ENCODE peak calls at places on chromosome 2, in four cellular contexts. One of them, this sample, is unnamed.
A peak's percentile ranks its signal among the peaks of the same experiment; 100 is the strongest.

GRCh38 chr2:234254783-234255521 is 204.4 kb downstream of the SPP2 start:
- DNase-seq in AG04450: no peak
- DNase-seq in colonic mucosa: no peak
- DNase-seq in right atrium auricular region: no peak
- DNase-seq in this sample: no peak

GRCh38 chr2:46872876-46873631 is 42.6 kb downstream of the MCFD2 start:
- DNase-seq in AG04450: no peak
- DNase-seq in colonic mucosa: no peak
- DNase-seq in right atrium auricular region: no peak
- DNase-seq in this sample: no peak

GRCh38 chr2:105828543-105828942 is 83.8 kb downstream of the NCK2 start:
- DNase-seq in AG04450: no peak
- DNase-seq in colonic mucosa: no peak
- DNase-seq in right atrium auricular region: no peak
- DNase-seq in this sample: no peak

GRCh38 chr2:23497063-23497462 is 112.1 kb downstream of the KLHL29 start:
- DNase-seq in AG04450: no peak
- DNase-seq in colonic mucosa: no peak
- DNase-seq in right atrium auricular region: no peak
- DNase-seq in this sample: peak; percentile 70

GRCh38 chr2:179440642-179441251 is 176.1 kb upstream of the SESTD1 start:
- DNase-seq in AG04450: no peak
- DNase-seq in colonic mucosa: no peak
- DNase-seq in right atrium auricular region: no peak
- DNase-seq in this sample: no peak

GRCh38 chr2:118865106-118865505 is 17.7 kb upstream of the EN1 start:
- DNase-seq in AG04450: no peak
- DNase-seq in colonic mucosa: no peak
- DNase-seq in right atrium auricular region: no peak
- DNase-seq in this sample: no peak

GRCh38 chr2:1477196-1478040 is 64.2 kb downstream of the TPO start:
- DNase-seq in AG04450: no peak
- DNase-seq in colonic mucosa: no peak
- DNase-seq in right atrium auricular region: peak; percentile 40
- DNase-seq in this sample: no peak

GRCh38 chr2:119049968-119050657 is 108.1 kb downstream of the MARCO start:
- DNase-seq in AG04450: no peak
- DNase-seq in colonic mucosa: no peak
- DNase-seq in right atrium auricular region: no peak
- DNase-seq in this sample: no peak

GRCh38 chr2:191857406-191857805 is 10.5 kb upstream of the CAVIN2 start:
- DNase-seq in AG04450: peak; percentile 59
- DNase-seq in colonic mucosa: no peak
- DNase-seq in right atrium auricular region: no peak
- DNase-seq in this sample: no peak

GRCh38 chr2:228853151-228853550 is 417.9 kb downstream of the PID1 start:
- DNase-seq in AG04450: no peak
- DNase-seq in colonic mucosa: no peak
- DNase-seq in right atrium auricular region: no peak
- DNase-seq in this sample: no peak

GRCh38 chr2:239285071-239285931 is 115.5 kb downstream of the HDAC4 start:
- DNase-seq in AG04450: no peak
- DNase-seq in colonic mucosa: no peak
- DNase-seq in right atrium auricular region: no peak
- DNase-seq in this sample: peak; percentile 74

GRCh38 chr2:158600155-158600802 is 143.5 kb downstream of the PKP4 start:
- DNase-seq in AG04450: peak; percentile 76
- DNase-seq in colonic mucosa: peak; percentile 64
- DNase-seq in right atrium auricular region: peak; percentile 76
- DNase-seq in this sample: peak; percentile 79

GRCh38 chr2:97711394-97711711 is 2.0 kb upstream of the ZAP70 start:
- DNase-seq in AG04450: no peak
- DNase-seq in colonic mucosa: no peak
- DNase-seq in right atrium auricular region: no peak
- DNase-seq in this sample: no peak

GRCh38 chr2:15677141-15677911 is 85.7 kb downstream of the DDX1 start:
- DNase-seq in AG04450: no peak
- DNase-seq in colonic mucosa: no peak
- DNase-seq in right atrium auricular region: no peak
- DNase-seq in this sample: no peak

GRCh38 chr2:126885701-126886121 is 13.0 kb upstream of the TEX51 start:
- DNase-seq in AG04450: peak; percentile 3
- DNase-seq in colonic mucosa: no peak
- DNase-seq in right atrium auricular region: no peak
- DNase-seq in this sample: peak; percentile 57

GRCh38 chr2:229582151-229582550 is 132.2 kb downstream of the DNER start:
- DNase-seq in AG04450: no peak
- DNase-seq in colonic mucosa: no peak
- DNase-seq in right atrium auricular region: no peak
- DNase-seq in this sample: no peak

GRCh38 chr2:210363261-210363660 is 48.3 kb upstream of the MYL1 start:
- DNase-seq in AG04450: no peak
- DNase-seq in colonic mucosa: no peak
- DNase-seq in right atrium auricular region: no peak
- DNase-seq in this sample: no peak

GRCh38 chr2:33904801-33905200 is 305.7 kb upstream of the FAM98A start:
- DNase-seq in AG04450: no peak
- DNase-seq in colonic mucosa: no peak
- DNase-seq in right atrium auricular region: no peak
- DNase-seq in this sample: no peak

GRCh38 chr2:175251425-175252041 is 70.0 kb upstream of the ATP5MC3 start:
- DNase-seq in AG04450: no peak
- DNase-seq in colonic mucosa: peak; percentile 19
- DNase-seq in right atrium auricular region: no peak
- DNase-seq in this sample: no peak

GRCh38 chr2:26018184-26018716 is 15.6 kb upstream of the RAB10 start:
- DNase-seq in AG04450: peak; percentile 59
- DNase-seq in colonic mucosa: peak; percentile 90
- DNase-seq in right atrium auricular region: peak; percentile 79
- DNase-seq in this sample: peak; percentile 92

GRCh38 chr2:137007905-137008399 is 242.6 kb downstream of the THSD7B start:
- DNase-seq in AG04450: no peak
- DNase-seq in colonic mucosa: no peak
- DNase-seq in right atrium auricular region: no peak
- DNase-seq in this sample: no peak

GRCh38 chr2:112767693-112768380 is 3.4 kb upstream of the CKAP2L start:
- DNase-seq in AG04450: no peak
- DNase-seq in colonic mucosa: no peak
- DNase-seq in right atrium auricular region: no peak
- DNase-seq in this sample: no peak

GRCh38 chr2:58291726-58292430 is 50.8 kb upstream of the FANCL start:
- DNase-seq in AG04450: no peak
- DNase-seq in colonic mucosa: no peak
- DNase-seq in right atrium auricular region: no peak
- DNase-seq in this sample: no peak

GRCh38 chr2:241443486-241444223 is 64.7 kb downstream of the STK25 start:
- DNase-seq in AG04450: no peak
- DNase-seq in colonic mucosa: peak; percentile 54
- DNase-seq in right atrium auricular region: no peak
- DNase-seq in this sample: no peak

GRCh38 chr2:65488527-65488926 is 56.1 kb upstream of the SPRED2 start:
- DNase-seq in AG04450: no peak
- DNase-seq in colonic mucosa: no peak
- DNase-seq in right atrium auricular region: no peak
- DNase-seq in this sample: no peak

GRCh38 chr2:145170787-145171186 is 650.9 kb upstream of the ZEB2 start:
- DNase-seq in AG04450: no peak
- DNase-seq in colonic mucosa: no peak
- DNase-seq in right atrium auricular region: no peak
- DNase-seq in this sample: no peak

GRCh38 chr2:149388120-149388816 is 57.9 kb downstream of the LYPD6 start:
- DNase-seq in AG04450: no peak
- DNase-seq in colonic mucosa: no peak
- DNase-seq in right atrium auricular region: no peak
- DNase-seq in this sample: no peak

DNA sequence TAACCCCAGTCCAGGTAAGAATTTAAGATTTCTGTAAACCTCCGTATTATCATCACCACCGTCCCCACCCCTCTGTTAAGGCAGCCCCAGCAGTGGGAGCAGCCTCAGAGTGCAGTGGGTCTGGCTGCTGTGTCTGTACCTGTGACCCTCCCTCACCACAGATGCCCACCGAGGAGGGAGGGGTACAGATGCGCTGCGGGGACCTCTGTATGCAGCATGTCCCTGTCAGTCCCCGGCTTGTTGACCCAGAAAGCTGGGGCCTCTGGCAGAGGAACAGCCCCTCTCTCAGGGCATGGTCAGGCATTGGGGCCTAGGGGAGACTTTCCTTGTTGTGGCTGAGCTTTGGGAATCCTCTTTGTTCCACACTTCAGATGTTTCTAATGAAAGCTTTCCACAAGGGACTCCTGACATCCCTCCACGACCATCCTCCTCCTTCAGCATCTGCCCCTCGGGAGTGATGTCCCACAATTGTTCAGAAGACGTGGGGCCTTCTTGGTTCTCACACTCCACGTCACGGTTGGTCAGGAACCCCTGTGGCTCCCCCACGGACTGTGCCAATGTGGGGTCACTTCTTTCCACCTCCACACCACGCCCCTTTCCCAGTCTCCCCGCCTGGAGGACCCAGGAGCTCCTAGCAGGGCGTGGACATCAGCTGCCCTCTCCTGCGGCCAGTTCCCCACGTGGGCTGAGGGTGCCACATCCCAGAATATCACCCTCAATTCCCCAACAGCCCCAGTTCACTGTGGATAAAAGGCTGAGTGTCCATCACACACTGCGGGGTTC is 384.2 kb upstream of the MYT1L start:
- DNase-seq in AG04450: no peak
- DNase-seq in colonic mucosa: no peak
- DNase-seq in right atrium auricular region: no peak
- DNase-seq in this sample: peak; percentile 62
- H3K4me3 ChIP-seq in AG04450: no peak overlapping the region
- H3K4me3 ChIP-seq in colonic mucosa: no peak overlapping the region
- H3K4me3 ChIP-seq in right atrium auricular region: no peak overlapping the region
- H3K4me3 ChIP-seq in this sample: no peak overlapping the region

DNA sequence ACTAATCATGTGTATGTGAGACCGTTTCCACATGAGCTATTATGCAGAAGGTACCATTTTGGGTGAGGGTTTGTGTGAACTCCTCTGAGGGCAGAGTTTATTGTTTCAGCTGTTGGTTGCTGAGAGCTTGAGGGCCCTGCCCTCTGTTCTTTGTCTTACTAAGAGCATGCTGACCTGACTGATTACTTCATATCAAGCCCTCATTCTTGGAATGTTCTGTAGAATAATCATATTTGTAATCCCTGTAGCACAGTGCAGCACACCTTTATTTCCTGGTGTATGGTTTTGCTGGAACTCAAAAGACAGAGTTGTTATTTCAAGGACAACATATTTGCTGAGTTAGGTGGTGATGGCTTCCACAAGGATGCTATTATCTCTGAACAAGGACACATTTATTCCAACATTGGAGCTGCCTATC is 118.5 kb downstream of the GALNT3 start:
- DNase-seq in AG04450: no peak
- DNase-seq in colonic mucosa: no peak
- DNase-seq in right atrium auricular region: no peak
- DNase-seq in this sample: no peak
- H3K27ac ChIP-seq in AG04450: no peak overlapping the region
- H3K27ac ChIP-seq in colonic mucosa: no peak overlapping the region
- H3K27ac ChIP-seq in right atrium auricular region: no peak overlapping the region
- H3K27ac ChIP-seq in this sample: no peak overlapping the region

DNA sequence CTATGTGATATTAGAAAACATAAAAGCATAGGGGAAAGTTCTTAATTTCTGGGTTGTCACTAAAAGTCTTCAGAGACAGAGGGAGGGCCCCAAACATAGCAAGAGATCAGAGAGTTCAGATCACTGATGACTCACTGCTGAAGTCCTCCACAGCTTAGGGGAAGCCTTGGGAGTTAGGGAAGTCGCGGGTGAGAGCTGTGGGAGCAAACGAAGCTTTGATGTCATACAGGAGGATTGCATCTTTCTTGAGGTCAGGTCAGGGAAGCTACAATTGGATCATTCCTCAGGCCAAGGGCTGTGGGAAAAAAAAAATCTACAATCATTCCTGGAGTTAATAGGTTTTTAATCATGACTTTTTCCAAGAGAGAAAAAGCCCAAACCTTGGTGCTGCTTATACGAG is 96.2 kb downstream of the COPS8 start:
- DNase-seq in AG04450: peak; percentile 94
- DNase-seq in colonic mucosa: no peak
- DNase-seq in right atrium auricular region: no peak
- DNase-seq in this sample: no peak
- H3K4me3 ChIP-seq in AG04450: no peak overlapping the region
- H3K4me3 ChIP-seq in colonic mucosa: no peak overlapping the region
- H3K4me3 ChIP-seq in right atrium auricular region: no peak overlapping the region
- H3K4me3 ChIP-seq in this sample: no peak overlapping the region

GRCh38 chr2:226665306-226665831 is 134.3 kb downstream of the IRS1 start:
- DNase-seq in AG04450: no peak
- DNase-seq in colonic mucosa: no peak
- DNase-seq in right atrium auricular region: no peak
- DNase-seq in this sample: no peak

GRCh38 chr2:226667736-226668135 is 131.9 kb downstream of the IRS1 start:
- DNase-seq in AG04450: no peak
- DNase-seq in colonic mucosa: no peak
- DNase-seq in right atrium auricular region: no peak
- DNase-seq in this sample: no peak

GRCh38 chr2:226660524-226660923 is 139.1 kb downstream of the IRS1 start:
- DNase-seq in AG04450: peak; percentile 53
- DNase-seq in colonic mucosa: peak; percentile 56
- DNase-seq in right atrium auricular region: peak; percentile 89
- DNase-seq in this sample: peak; percentile 78

GRCh38 chr2:226661789-226662545 is 137.7 kb downstream of the IRS1 start:
- DNase-seq in AG04450: peak; percentile 80
- DNase-seq in colonic mucosa: no peak
- DNase-seq in right atrium auricular region: no peak
- DNase-seq in this sample: peak; percentile 63

GRCh38 chr2:226664140-226664539 is 135.5 kb downstream of the IRS1 start:
- DNase-seq in AG04450: no peak
- DNase-seq in colonic mucosa: no peak
- DNase-seq in right atrium auricular region: no peak
- DNase-seq in this sample: peak; percentile 91
- H3K27ac ChIP-seq in AG04450: no peak overlapping the region
- H3K27ac ChIP-seq in colonic mucosa: no peak overlapping the region
- H3K27ac ChIP-seq in right atrium auricular region: no peak overlapping the region
- H3K27ac ChIP-seq in this sample: no peak overlapping the region

GRCh38 chr2:168997113-168997512 is 34.0 kb downstream of the ABCB11 start:
- DNase-seq in AG04450: no peak
- DNase-seq in colonic mucosa: no peak
- DNase-seq in right atrium auricular region: no peak
- DNase-seq in this sample: no peak
- H3K4me3 ChIP-seq in AG04450: no peak overlapping the region
- H3K4me3 ChIP-seq in colonic mucosa: no peak overlapping the region
- H3K4me3 ChIP-seq in right atrium auricular region: no peak overlapping the region
- H3K4me3 ChIP-seq in this sample: no peak overlapping the region

GRCh38 chr2:86441789-86442641 is 844 bp downstream of the KDM3A start:
- DNase-seq in AG04450: peak; percentile 26
- DNase-seq in colonic mucosa: peak; percentile 60
- DNase-seq in right atrium auricular region: peak; percentile 66
- DNase-seq in this sample: peak; percentile 81
- H3K27ac ChIP-seq in AG04450: peak overlapping the region; percentile 87
- H3K27ac ChIP-seq in colonic mucosa: peak overlapping the region; percentile 92
- H3K27ac ChIP-seq in right atrium auricular region: peak overlapping the region; percentile 99
- H3K27ac ChIP-seq in this sample: peak overlapping the region; percentile 95